ENCODE peak calls at places on chromosomes 1 and 21, in six cellular contexts. One of them, this sample, is unnamed.

GRCh38 chr1:147496571-147496970 is 44.7 kb upstream of the BCL9 start:
- DNase-seq in A549: peak
- DNase-seq in CD4-positive, alpha-beta memory T cell: no peak
- DNase-seq in neuronal stem cell: no peak
- DNase-seq in CD8-positive, alpha-beta T cell: no peak
- DNase-seq in brain microvascular endothelial cell: peak
- DNase-seq in this sample: no peak

GRCh38 chr1:53186533-53186932 is 10.1 kb upstream of the CPT2 start:
- DNase-seq in neuronal stem cell: no peak
- DNase-seq in A549: no peak
- DNase-seq in CD8-positive, alpha-beta T cell: no peak
- DNase-seq in CD4-positive, alpha-beta memory T cell: no peak
- DNase-seq in brain microvascular endothelial cell: no peak
- DNase-seq in this sample: no peak

GRCh38 chr1:8718878-8719361 is 98.5 kb downstream of the RERE start:
- DNase-seq in neuronal stem cell: no peak
- DNase-seq in A549: no peak
- DNase-seq in brain microvascular endothelial cell: no peak
- DNase-seq in CD8-positive, alpha-beta T cell: no peak
- DNase-seq in CD4-positive, alpha-beta memory T cell: no peak
- DNase-seq in this sample: no peak

GRCh38 chr21:17231771-17232170 is 281.1 kb upstream of the CXADR start:
- DNase-seq in CD8-positive, alpha-beta T cell: no peak
- DNase-seq in CD4-positive, alpha-beta memory T cell: no peak
- DNase-seq in brain microvascular endothelial cell: no peak
- DNase-seq in A549: no peak
- DNase-seq in neuronal stem cell: no peak
- DNase-seq in this sample: no peak

GRCh38 chr1:94819945-94820746 is at the start of gene SLC44A3:
- DNase-seq in neuronal stem cell: peak
- DNase-seq in CD4-positive, alpha-beta memory T cell: peak
- DNase-seq in brain microvascular endothelial cell: no peak
- DNase-seq in CD8-positive, alpha-beta T cell: no peak
- DNase-seq in A549: peak
- DNase-seq in this sample: no peak

GRCh38 chr1:148362141-148362929 is 120.8 kb downstream of the PPIAL4G start:
- DNase-seq in brain microvascular endothelial cell: peak
- DNase-seq in CD4-positive, alpha-beta memory T cell: no peak
- DNase-seq in CD8-positive, alpha-beta T cell: no peak
- DNase-seq in A549: no peak
- DNase-seq in neuronal stem cell: no peak
- DNase-seq in this sample: no peak

GRCh38 chr1:64828829-64829228 is 84.0 kb downstream of the RAVER2 start:
- DNase-seq in CD8-positive, alpha-beta T cell: no peak
- DNase-seq in A549: no peak
- DNase-seq in CD4-positive, alpha-beta memory T cell: no peak
- DNase-seq in brain microvascular endothelial cell: no peak
- DNase-seq in neuronal stem cell: no peak
- DNase-seq in this sample: no peak

GRCh38 chr1:197011614-197012013 is 34.3 kb downstream of the CFHR5 start:
- DNase-seq in CD8-positive, alpha-beta T cell: no peak
- DNase-seq in CD4-positive, alpha-beta memory T cell: no peak
- DNase-seq in A549: no peak
- DNase-seq in neuronal stem cell: no peak
- DNase-seq in brain microvascular endothelial cell: no peak
- DNase-seq in this sample: no peak

GRCh38 chr1:4736254-4736653 is 81.8 kb downstream of the AJAP1 start:
- DNase-seq in neuronal stem cell: no peak
- DNase-seq in brain microvascular endothelial cell: no peak
- DNase-seq in A549: no peak
- DNase-seq in CD8-positive, alpha-beta T cell: no peak
- DNase-seq in CD4-positive, alpha-beta memory T cell: no peak
- DNase-seq in this sample: no peak

GRCh38 chr1:187527346-187527745 is 698.6 kb downstream of the PLA2G4A start:
- DNase-seq in CD8-positive, alpha-beta T cell: no peak
- DNase-seq in CD4-positive, alpha-beta memory T cell: no peak
- DNase-seq in brain microvascular endothelial cell: no peak
- DNase-seq in A549: no peak
- DNase-seq in neuronal stem cell: no peak
- DNase-seq in this sample: no peak

GRCh38 chr1:204888294-204888693 is 17.6 kb downstream of the NFASC start:
- DNase-seq in CD4-positive, alpha-beta memory T cell: no peak
- DNase-seq in neuronal stem cell: no peak
- DNase-seq in brain microvascular endothelial cell: no peak
- DNase-seq in CD8-positive, alpha-beta T cell: no peak
- DNase-seq in A549: no peak
- DNase-seq in this sample: no peak

GRCh38 chr1:227883073-227883520 is 64.6 kb downstream of the WNT9A start:
- DNase-seq in neuronal stem cell: no peak
- DNase-seq in CD8-positive, alpha-beta T cell: no peak
- DNase-seq in brain microvascular endothelial cell: no peak
- DNase-seq in A549: no peak
- DNase-seq in CD4-positive, alpha-beta memory T cell: no peak
- DNase-seq in this sample: no peak

GRCh38 chr1:209130886-209131285 is 452.6 kb upstream of the CAMK1G start:
- DNase-seq in CD4-positive, alpha-beta memory T cell: no peak
- DNase-seq in A549: no peak
- DNase-seq in CD8-positive, alpha-beta T cell: no peak
- DNase-seq in neuronal stem cell: no peak
- DNase-seq in brain microvascular endothelial cell: no peak
- DNase-seq in this sample: no peak

GRCh38 chr1:158145173-158145719 is 35.4 kb upstream of the CD1D start:
- DNase-seq in CD4-positive, alpha-beta memory T cell: no peak
- DNase-seq in neuronal stem cell: no peak
- DNase-seq in CD8-positive, alpha-beta T cell: no peak
- DNase-seq in A549: peak
- DNase-seq in brain microvascular endothelial cell: peak
- DNase-seq in this sample: peak

GRCh38 chr1:168410464-168410863 is 129.8 kb downstream of the TBX19 start:
- DNase-seq in CD4-positive, alpha-beta memory T cell: peak
- DNase-seq in A549: no peak
- DNase-seq in brain microvascular endothelial cell: no peak
- DNase-seq in neuronal stem cell: no peak
- DNase-seq in CD8-positive, alpha-beta T cell: no peak
- DNase-seq in this sample: no peak

GRCh38 chr1:3188150-3188971 is 119.4 kb downstream of the PRDM16 start:
- DNase-seq in brain microvascular endothelial cell: no peak
- DNase-seq in A549: no peak
- DNase-seq in CD4-positive, alpha-beta memory T cell: no peak
- DNase-seq in neuronal stem cell: no peak
- DNase-seq in CD8-positive, alpha-beta T cell: no peak
- DNase-seq in this sample: no peak

GRCh38 chr1:53175302-53175913 is 21.2 kb upstream of the CPT2 start:
- DNase-seq in neuronal stem cell: no peak
- DNase-seq in CD4-positive, alpha-beta memory T cell: no peak
- DNase-seq in CD8-positive, alpha-beta T cell: no peak
- DNase-seq in A549: no peak
- DNase-seq in brain microvascular endothelial cell: no peak
- DNase-seq in this sample: no peak

GRCh38 chr21:34859976-34860653 is 189.0 kb downstream of the RUNX1 start:
- DNase-seq in CD4-positive, alpha-beta memory T cell: no peak
- DNase-seq in brain microvascular endothelial cell: no peak
- DNase-seq in neuronal stem cell: no peak
- DNase-seq in CD8-positive, alpha-beta T cell: no peak
- DNase-seq in A549: no peak
- DNase-seq in this sample: no peak

GRCh38 chr21:43884012-43884860 is 19.2 kb downstream of the AGPAT3 start:
- DNase-seq in A549: peak
- DNase-seq in neuronal stem cell: no peak
- DNase-seq in CD8-positive, alpha-beta T cell: no peak
- DNase-seq in brain microvascular endothelial cell: peak
- DNase-seq in CD4-positive, alpha-beta memory T cell: peak
- DNase-seq in this sample: no peak

GRCh38 chr1:2962061-2962460 is 59.2 kb upstream of the ACTRT2 start:
- DNase-seq in neuronal stem cell: no peak
- DNase-seq in A549: no peak
- DNase-seq in CD4-positive, alpha-beta memory T cell: no peak
- DNase-seq in CD8-positive, alpha-beta T cell: no peak
- DNase-seq in brain microvascular endothelial cell: no peak
- DNase-seq in this sample: no peak

GRCh38 chr1:75797606-75798216 is 1.0 kb downstream of the MSH4 start:
- DNase-seq in neuronal stem cell: no peak
- DNase-seq in brain microvascular endothelial cell: no peak
- DNase-seq in CD8-positive, alpha-beta T cell: no peak
- DNase-seq in A549: no peak
- DNase-seq in CD4-positive, alpha-beta memory T cell: no peak
- DNase-seq in this sample: no peak

GRCh38 chr1:94270801-94271203 is 33.4 kb upstream of the ARHGAP29 start:
- DNase-seq in CD8-positive, alpha-beta T cell: no peak
- DNase-seq in CD4-positive, alpha-beta memory T cell: no peak
- DNase-seq in neuronal stem cell: no peak
- DNase-seq in brain microvascular endothelial cell: peak
- DNase-seq in A549: no peak
- DNase-seq in this sample: no peak

GRCh38 chr1:3233031-3233430 is 164.0 kb downstream of the PRDM16 start:
- DNase-seq in CD4-positive, alpha-beta memory T cell: no peak
- DNase-seq in neuronal stem cell: no peak
- DNase-seq in A549: no peak
- DNase-seq in CD8-positive, alpha-beta T cell: no peak
- DNase-seq in brain microvascular endothelial cell: no peak
- DNase-seq in this sample: no peak

GRCh38 chr1:3423896-3424610 is 30.4 kb upstream of the ARHGEF16 start:
- DNase-seq in CD4-positive, alpha-beta memory T cell: no peak
- DNase-seq in A549: no peak
- DNase-seq in CD8-positive, alpha-beta T cell: no peak
- DNase-seq in brain microvascular endothelial cell: no peak
- DNase-seq in neuronal stem cell: no peak
- DNase-seq in this sample: no peak

GRCh38 chr1:232571523-232571922 is 58.4 kb downstream of the SIPA1L2 start:
- DNase-seq in A549: peak
- DNase-seq in CD4-positive, alpha-beta memory T cell: no peak
- DNase-seq in neuronal stem cell: no peak
- DNase-seq in brain microvascular endothelial cell: no peak
- DNase-seq in CD8-positive, alpha-beta T cell: no peak
- DNase-seq in this sample: no peak

GRCh38 chr1:7752512-7753417 is 18.3 kb upstream of the VAMP3 start:
- DNase-seq in brain microvascular endothelial cell: peak
- DNase-seq in A549: peak
- DNase-seq in neuronal stem cell: peak
- DNase-seq in CD8-positive, alpha-beta T cell: peak
- DNase-seq in CD4-positive, alpha-beta memory T cell: peak
- DNase-seq in this sample: peak

GRCh38 chr1:72037745-72038343 is 244.5 kb downstream of the NEGR1 start:
- DNase-seq in neuronal stem cell: peak
- DNase-seq in brain microvascular endothelial cell: peak
- DNase-seq in CD8-positive, alpha-beta T cell: no peak
- DNase-seq in A549: peak
- DNase-seq in CD4-positive, alpha-beta memory T cell: no peak
- DNase-seq in this sample: no peak

GRCh38 chr1:182035097-182035770 is 26.3 kb downstream of the ZNF648 start:
- DNase-seq in CD4-positive, alpha-beta memory T cell: no peak
- DNase-seq in A549: peak
- DNase-seq in CD8-positive, alpha-beta T cell: no peak
- DNase-seq in neuronal stem cell: no peak
- DNase-seq in brain microvascular endothelial cell: no peak
- DNase-seq in this sample: no peak

DNA sequence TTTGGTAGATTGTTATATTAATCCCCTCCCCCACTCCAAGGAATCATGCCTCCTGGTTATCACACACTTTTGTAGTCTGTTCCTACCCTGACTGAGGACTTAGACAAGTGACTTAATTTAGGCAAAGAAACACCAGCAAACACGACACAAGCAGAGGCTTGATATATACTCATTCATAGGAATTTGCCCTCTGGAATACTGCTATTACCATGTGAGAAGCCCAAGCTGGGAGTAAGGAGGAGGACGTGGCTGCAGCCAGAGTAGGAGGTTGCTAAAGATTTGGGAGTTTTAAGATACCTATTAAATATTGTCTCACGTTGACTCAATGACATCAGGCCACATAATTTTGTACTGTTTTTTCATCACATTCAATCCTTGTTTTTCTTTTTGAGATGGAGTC is 100.2 kb downstream of the LRRC53 start:
- DNase-seq in brain microvascular endothelial cell: no peak
- DNase-seq in CD4-positive, alpha-beta memory T cell: no peak
- DNase-seq in neuronal stem cell: no peak
- DNase-seq in CD8-positive, alpha-beta T cell: no peak
- DNase-seq in A549: no peak
- DNase-seq in this sample: no peak
- H3K27ac ChIP-seq in brain microvascular endothelial cell: no peak
- H3K27ac ChIP-seq in CD4-positive, alpha-beta memory T cell: no peak
- H3K27ac ChIP-seq in neuronal stem cell: no peak
- H3K27ac ChIP-seq in CD8-positive, alpha-beta T cell: no peak
- H3K27ac ChIP-seq in A549: no peak
- H3K27ac ChIP-seq in this sample: no peak

DNA sequence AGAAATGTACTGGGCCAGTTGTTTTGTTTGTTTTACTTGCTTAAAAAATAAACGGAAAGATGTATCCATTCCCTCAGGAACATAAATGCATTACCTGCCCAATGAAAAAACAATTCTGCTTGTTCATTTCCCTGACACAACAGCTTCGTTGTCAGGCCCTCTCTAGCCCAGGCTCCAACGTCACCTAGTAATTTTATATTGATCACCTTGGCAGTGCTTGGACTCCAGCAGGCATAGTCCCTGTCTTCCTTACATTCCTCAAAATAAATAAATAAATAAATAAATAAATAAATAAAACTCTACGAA is 1.2 kb downstream of the CEP170 start:
- DNase-seq in brain microvascular endothelial cell: no peak
- DNase-seq in A549: no peak
- DNase-seq in CD8-positive, alpha-beta T cell: no peak
- DNase-seq in neuronal stem cell: no peak
- DNase-seq in CD4-positive, alpha-beta memory T cell: no peak
- DNase-seq in this sample: no peak
- H3K27ac ChIP-seq in brain microvascular endothelial cell: peak
- H3K27ac ChIP-seq in A549: peak
- H3K27ac ChIP-seq in CD8-positive, alpha-beta T cell: peak
- H3K27ac ChIP-seq in neuronal stem cell: peak
- H3K27ac ChIP-seq in CD4-positive, alpha-beta memory T cell: no peak
- H3K27ac ChIP-seq in this sample: peak

GRCh38 chr1:223620297-223620900 is 45.1 kb downstream of the CAPN8 start:
- DNase-seq in CD4-positive, alpha-beta memory T cell: no peak
- DNase-seq in A549: no peak
- DNase-seq in neuronal stem cell: no peak
- DNase-seq in CD8-positive, alpha-beta T cell: no peak
- DNase-seq in brain microvascular endothelial cell: no peak
- DNase-seq in this sample: no peak
- H3K27ac ChIP-seq in CD4-positive, alpha-beta memory T cell: no peak
- H3K27ac ChIP-seq in A549: no peak
- H3K27ac ChIP-seq in neuronal stem cell: no peak
- H3K27ac ChIP-seq in CD8-positive, alpha-beta T cell: no peak
- H3K27ac ChIP-seq in brain microvascular endothelial cell: no peak
- H3K27ac ChIP-seq in this sample: no peak

GRCh38 chr1:21220815-21221214 is 44.1 kb upstream of the EIF4G3 start:
- DNase-seq in CD4-positive, alpha-beta memory T cell: no peak
- DNase-seq in A549: no peak
- DNase-seq in brain microvascular endothelial cell: no peak
- DNase-seq in neuronal stem cell: no peak
- DNase-seq in CD8-positive, alpha-beta T cell: no peak
- DNase-seq in this sample: peak

GRCh38 chr1:21225065-21225464 is 48.4 kb upstream of the EIF4G3 start:
- DNase-seq in A549: no peak
- DNase-seq in brain microvascular endothelial cell: no peak
- DNase-seq in neuronal stem cell: no peak
- DNase-seq in CD4-positive, alpha-beta memory T cell: no peak
- DNase-seq in CD8-positive, alpha-beta T cell: no peak
- DNase-seq in this sample: no peak

GRCh38 chr1:21216835-21217811 is 40.4 kb upstream of the EIF4G3 start:
- DNase-seq in A549: peak
- DNase-seq in brain microvascular endothelial cell: peak
- DNase-seq in CD4-positive, alpha-beta memory T cell: peak
- DNase-seq in neuronal stem cell: no peak
- DNase-seq in CD8-positive, alpha-beta T cell: peak
- DNase-seq in this sample: no peak

GRCh38 chr1:21217812-21218596 is 41.3 kb upstream of the EIF4G3 start:
- DNase-seq in brain microvascular endothelial cell: peak
- DNase-seq in neuronal stem cell: no peak
- DNase-seq in CD8-positive, alpha-beta T cell: no peak
- DNase-seq in CD4-positive, alpha-beta memory T cell: peak
- DNase-seq in A549: peak
- DNase-seq in this sample: peak

GRCh38 chr1:21219674-21220073 is 43.0 kb upstream of the EIF4G3 start:
- DNase-seq in CD8-positive, alpha-beta T cell: no peak
- DNase-seq in neuronal stem cell: no peak
- DNase-seq in brain microvascular endothelial cell: no peak
- DNase-seq in CD4-positive, alpha-beta memory T cell: no peak
- DNase-seq in A549: no peak
- DNase-seq in this sample: no peak
- H3K27ac ChIP-seq in CD8-positive, alpha-beta T cell: no peak
- H3K27ac ChIP-seq in neuronal stem cell: no peak
- H3K27ac ChIP-seq in brain microvascular endothelial cell: no peak
- H3K27ac ChIP-seq in CD4-positive, alpha-beta memory T cell: no peak
- H3K27ac ChIP-seq in A549: no peak
- H3K27ac ChIP-seq in this sample: no peak